ENCODE peak calls at places on chromosomes 3 and 15, in seven cellular contexts. P, J, Y, H, T, M and A are unnamed samples.

GRCh38 chr15:73522011-73522410 is 79.0 kb downstream of the REC114 start:
- DNase-seq in T (no peak), H (no peak), J (no peak), M (no peak), P (no peak), Y (no peak), A (no peak)

GRCh38 chr3:29283739-29284138 is 2.9 kb downstream of the RBMS3 start:
- DNase-seq in M (no peak), J (no peak), P (no peak), Y (no peak), T (no peak), H (no peak), A (no peak)

GRCh38 chr15:60134609-60135008 is 130.5 kb downstream of the FOXB1 start:
- DNase-seq in P (no peak), J (peak), H (no peak), Y (no peak), T (no peak), M (no peak), A (no peak)

GRCh38 chr3:126465928-126466564 is 9.6 kb downstream of the ZXDC start:
- DNase-seq in H (no peak), P (no peak), T (no peak), M (no peak), J (no peak), Y (no peak), A (no peak)

GRCh38 chr15:37098468-37099320 is 1.7 kb downstream of the MEIS2 start:
- DNase-seq in Y (peak), J (peak), T (no peak), M (peak), P (no peak), H (no peak), A (peak)

GRCh38 chr3:171264758-171265157 is 195.4 kb downstream of the TNIK start:
- DNase-seq in P (no peak), H (no peak), T (no peak), Y (no peak), M (no peak), J (no peak), A (no peak)

GRCh38 chr15:56736881-56737707 is 3.8 kb upstream of the ZNF280D start:
- DNase-seq in Y (no peak), M (peak), H (no peak), J (peak), T (no peak), P (no peak), A (peak)

GRCh38 chr3:169836058-169836941 is 23.6 kb upstream of the LRRC34 start:
- DNase-seq in T (no peak), M (peak), P (no peak), Y (no peak), J (peak), H (no peak), A (no peak)

GRCh38 chr3:151356791-151357460 is 27.6 kb upstream of the P2RY13 start:
- DNase-seq in P (no peak), M (no peak), T (no peak), J (no peak), Y (peak), H (no peak), A (no peak)

GRCh38 chr3:193800138-193801043 is 207.4 kb downstream of the OPA1 start:
- DNase-seq in H (no peak), Y (no peak), P (no peak), M (no peak), J (no peak), T (no peak), A (no peak)

GRCh38 chr15:26842391-26842790 is 24.5 kb upstream of the GABRA5 start:
- DNase-seq in M (no peak), P (no peak), Y (no peak), H (no peak), J (no peak), T (no peak), A (no peak)

GRCh38 chr15:77571741-77572140 is 61.0 kb downstream of the LINGO1 start:
- DNase-seq in P (no peak), H (no peak), J (no peak), T (no peak), Y (no peak), M (no peak), A (no peak)